ENCODE peak calls at places on chromosomes 6 and 20, in ten cellular contexts. F is naive B cell, M is T-cell, A is mesothelial cell of epicardium, K is right lobe of liver, T is NCI-H2171 treated with DMSO at 0.1 percent for 48 hours, J is kidney glomerular epithelial cell, E is HEK293T, Z is HuH-7, U is AG04450. D is an unnamed sample.

GRCh38 chr6:38587766-38588362 is 51.9 kb downstream of the BTBD9 start:
- DNase-seq in F (no peak), M (no peak), A (no peak), K (no peak), T (no peak), J (no peak), E (no peak), Z (no peak), U (no peak), D (no peak)

GRCh38 chr6:72865467-72865866 is 243.6 kb downstream of the KCNQ5 start:
- DNase-seq in F (no peak), M (no peak), A (no peak), K (no peak), T (no peak), J (no peak), E (no peak), Z (no peak), U (no peak), D (no peak)

GRCh38 chr6:168138436-168138835 is 59.4 kb upstream of the FRMD1 start:
- DNase-seq in F (no peak), M (no peak), A (no peak), K (no peak), T (no peak), J (no peak), E (no peak), Z (no peak), U (no peak), D (no peak)

GRCh38 chr20:20525214-20525613 is 157.3 kb downstream of the INSM1 start:
- DNase-seq in F (no peak), M (no peak), A (no peak), K (no peak), T (no peak), J (no peak), E (no peak), Z (no peak), U (no peak), D (no peak)

GRCh38 chr6:31663961-31664789 is 622 bp downstream of the GPANK1 start:
- DNase-seq in F (no peak), M (no peak), A (no peak), K (no peak), T (no peak), J (no peak), E (no peak), Z (no peak), U (no peak), D (no peak)

GRCh38 chr6:24197892-24198291 is 71.9 kb downstream of the NRSN1 start:
- DNase-seq in F (no peak), M (no peak), A (no peak), K (no peak), T (no peak), J (no peak), E (no peak), Z (no peak), U (no peak), D (no peak)

GRCh38 chr6:4809999-4810918 is 34.1 kb downstream of the CDYL start:
- DNase-seq in F (no peak), M (no peak), A (no peak), K (no peak), T (no peak), J (peak), E (no peak), Z (no peak), U (no peak), D (no peak)

GRCh38 chr6:12354499-12354898 is 64.3 kb downstream of the EDN1 start:
- DNase-seq in F (no peak), M (no peak), A (no peak), K (no peak), T (peak), J (peak), E (no peak), Z (no peak), U (no peak), D (no peak)

GRCh38 chr6:47092249-47092648 is 50.1 kb upstream of the ADGRF1 start:
- DNase-seq in F (no peak), M (no peak), A (no peak), K (no peak), T (peak), J (no peak), E (no peak), Z (no peak), U (no peak), D (no peak)

GRCh38 chr20:4671015-4671414 is 50.7 kb upstream of the PRND start:
- DNase-seq in F (no peak), M (no peak), A (no peak), K (no peak), T (peak), J (no peak), E (no peak), Z (no peak), U (no peak), D (no peak)

GRCh38 chr20:24236963-24237362 is 232.5 kb upstream of the SYNDIG1 start:
- DNase-seq in F (no peak), M (no peak), A (no peak), K (no peak), T (peak), J (no peak), E (no peak), Z (no peak), U (no peak), D (no peak)

GRCh38 chr20:17611540-17612286 is 41.8 kb downstream of the DSTN start:
- DNase-seq in F (no peak), M (no peak), A (no peak), K (peak), T (no peak), J (no peak), E (no peak), Z (peak), U (no peak), D (no peak)

GRCh38 chr6:24775520-24776058 is 852 bp downstream of the GMNN start:
- DNase-seq in F (no peak), M (peak), A (no peak), K (no peak), T (no peak), J (peak), E (no peak), Z (no peak), U (no peak), D (peak)

GRCh38 chr6:116682334-116682712 is 1.3 kb downstream of the KPNA5 start:
- DNase-seq in F (peak), M (peak), A (no peak), K (no peak), T (peak), J (peak), E (no peak), Z (no peak), U (no peak), D (peak)

GRCh38 chr20:40506567-40506966 is 182.5 kb downstream of the MAFB start:
- DNase-seq in F (no peak), M (peak), A (no peak), K (peak), T (no peak), J (peak), E (no peak), Z (peak), U (peak), D (no peak)

GRCh38 chr6:45148278-45148677 is 179.9 kb upstream of the RUNX2 start:
- DNase-seq in F (no peak), M (no peak), A (no peak), K (no peak), T (no peak), J (no peak), E (no peak), Z (no peak), U (no peak), D (no peak)

GRCh38 chr6:15303162-15303919 is 57.5 kb downstream of the JARID2 start:
- DNase-seq in F (no peak), M (no peak), A (no peak), K (no peak), T (no peak), J (no peak), E (no peak), Z (no peak), U (no peak), D (no peak)

GRCh38 chr6:38779310-38780062 is 64.4 kb downstream of the DNAH8 start:
- DNase-seq in F (no peak), M (no peak), A (no peak), K (no peak), T (no peak), J (no peak), E (no peak), Z (no peak), U (no peak), D (no peak)

GRCh38 chr6:80022803-80023202 is 18.4 kb downstream of the TTK start:
- DNase-seq in F (no peak), M (no peak), A (no peak), K (no peak), T (no peak), J (no peak), E (no peak), Z (no peak), U (peak), D (no peak)

GRCh38 chr6:1633366-1634021 is 23.8 kb downstream of the FOXC1 start:
- DNase-seq in F (no peak), M (no peak), A (no peak), K (no peak), T (no peak), J (no peak), E (no peak), Z (no peak), U (no peak), D (no peak)